ENCODE peak calls at places on chromosomes 5 and 9, in seven cellular contexts. N is mesendoderm, L is IMR-90, U is neuronal stem cell, P is H1, F is H9, H is trophoblast cell. T is an unnamed sample.

GRCh38 chr5:33319151-33319550 is 121.6 kb upstream of the TARS1 start:
- DNase-seq in N (no peak), L (no peak), U (no peak), P (no peak), F (no peak), H (no peak), T (no peak)

GRCh38 chr9:134559013-134559412 is 82.6 kb upstream of the COL5A1 start:
- DNase-seq in N (no peak), L (no peak), U (no peak), P (no peak), F (peak; percentile 14), H (no peak), T (no peak)

GRCh38 chr9:121267689-121268597 is at the start of gene GSN:
- DNase-seq in N (peak; percentile 89), L (peak; percentile 50), U (no peak), P (no peak), F (peak; percentile 85), H (peak; percentile 76), T (peak; percentile 80)

GRCh38 chr5:166722939-166723338 is 1568.5 kb upstream of the WWC1 start:
- DNase-seq in N (peak; percentile 62), L (no peak), U (no peak), P (no peak), F (no peak), H (peak; percentile 7), T (peak; percentile 48)

GRCh38 chr5:191036-191948 is at the start of gene LRRC14B:
- DNase-seq in N (no peak), L (no peak), U (no peak), P (no peak), F (no peak), H (peak; percentile 84), T (no peak)

GRCh38 chr5:1672396-1672795 is 127.2 kb downstream of the MRPL36 start:
- DNase-seq in N (peak; percentile 59), L (no peak), U (no peak), P (no peak), F (peak; percentile 59), H (no peak), T (no peak)

GRCh38 chr9:124553738-124554137 is 46.5 kb upstream of the NR5A1 start:
- DNase-seq in N (no peak), L (peak; percentile 94), U (no peak), P (no peak), F (no peak), H (peak; percentile 73), T (peak; percentile 49)

GRCh38 chr9:83388346-83388745 is 149.9 kb downstream of the FRMD3 start:
- DNase-seq in N (no peak), L (no peak), U (no peak), P (no peak), F (no peak), H (no peak), T (no peak)

GRCh38 chr9:94625835-94626234 is 13.5 kb downstream of the FBP1 start:
- DNase-seq in N (no peak), L (no peak), U (no peak), P (no peak), F (peak; percentile 54), H (no peak), T (no peak)

GRCh38 chr9:129640871-129641750 is 840 bp downstream of the ASB6 start:
- DNase-seq in N (no peak), L (no peak), U (no peak), P (no peak), F (no peak), H (no peak), T (peak; percentile 17)

GRCh38 chr5:170633235-170634041 is 129.6 kb downstream of the KCNIP1 start:
- DNase-seq in N (peak; percentile 82), L (peak; percentile 65), U (peak; percentile 79), P (no peak), F (peak; percentile 78), H (peak; percentile 45), T (peak; percentile 90)

GRCh38 chr5:120241400-120241799 is 222.7 kb upstream of the PRR16 start:
- DNase-seq in N (no peak), L (no peak), U (no peak), P (no peak), F (no peak), H (no peak), T (no peak)

GRCh38 chr5:77356740-77357139 is 135.4 kb downstream of the WDR41 start:
- DNase-seq in N (peak; percentile 45), L (peak; percentile 65), U (no peak), P (no peak), F (no peak), H (peak; percentile 78), T (peak; percentile 15)

GRCh38 chr9:115237383-115238087 is 119.6 kb upstream of the TNC start:
- DNase-seq in N (no peak), L (no peak), U (no peak), P (no peak), F (no peak), H (no peak), T (peak; percentile 53)

GRCh38 chr5:29382735-29383280 is 1810.7 kb upstream of the CDH6 start:
- DNase-seq in N (no peak), L (no peak), U (no peak), P (no peak), F (no peak), H (no peak), T (no peak)

GRCh38 chr5:39021413-39021812 is 52.8 kb downstream of the RICTOR start:
- DNase-seq in N (peak; percentile 79), L (no peak), U (no peak), P (no peak), F (peak; percentile 46), H (no peak), T (no peak)

GRCh38 chr9:127360829-127361228 is 36.1 kb upstream of the SLC2A8 start:
- DNase-seq in N (peak; percentile 89), L (peak; percentile 20), U (no peak), P (peak; percentile 34), F (peak; percentile 74), H (peak; percentile 34), T (peak; percentile 26)

GRCh38 chr5:6365977-6366590 is 12.3 kb downstream of the MED10 start:
- DNase-seq in N (no peak), L (no peak), U (no peak), P (no peak), F (peak; percentile 19), H (no peak), T (no peak)

GRCh38 chr9:95089916-95090791 is 227.4 kb downstream of the FANCC start:
- DNase-seq in N (no peak), L (no peak), U (no peak), P (no peak), F (no peak), H (peak; percentile 38), T (no peak)

GRCh38 chr9:70011366-70011765 is 32.3 kb upstream of the MAMDC2 start:
- DNase-seq in N (no peak), L (peak; percentile 37), U (no peak), P (no peak), F (no peak), H (peak; percentile 13), T (peak; percentile 12)

GRCh38 chr9:120733190-120733589 is 18.9 kb upstream of the MEGF9 start:
- DNase-seq in N (no peak), L (peak; percentile 80), U (no peak), P (no peak), F (no peak), H (no peak), T (peak; percentile 87)

GRCh38 chr5:109959652-109960051 is 269.9 kb downstream of the MAN2A1 start:
- DNase-seq in N (no peak), L (no peak), U (no peak), P (no peak), F (no peak), H (no peak), T (no peak)

DNA sequence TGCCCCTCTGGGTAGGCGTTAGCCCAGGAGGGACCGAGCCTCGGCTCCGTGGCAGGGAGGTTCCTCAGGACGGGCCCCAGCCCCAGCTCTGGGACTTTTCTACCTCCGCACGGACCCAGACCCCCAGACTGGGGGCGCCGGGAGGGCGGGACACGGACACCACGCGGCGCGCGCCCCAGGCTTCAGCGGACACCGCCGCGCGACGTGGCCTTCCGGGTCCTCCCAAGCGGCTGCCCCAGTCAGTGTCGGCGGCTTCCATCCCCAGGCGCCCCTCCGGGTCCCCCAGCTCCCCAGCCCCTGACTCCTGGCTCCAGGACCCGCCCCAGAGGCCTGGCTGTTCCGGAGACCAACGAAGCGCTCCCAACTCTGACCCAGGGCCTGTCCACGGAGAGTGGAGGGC is 3.1 kb downstream of the LCNL1 start:
- DNase-seq in N (no peak), L (no peak), U (no peak), P (no peak), F (no peak), H (no peak), T (no peak)
- H3K27ac ChIP-seq in N (no peak overlapping the region), L (no peak overlapping the region), U (no peak overlapping the region), P (no peak overlapping the region), F (no peak overlapping the region), H (no peak overlapping the region), T (no peak overlapping the region)

GRCh38 chr5:55409775-55410174 is 102.0 kb downstream of the MTREX start:
- DNase-seq in N (no peak), L (no peak), U (no peak), P (no peak), F (no peak), H (no peak), T (no peak)
- H2BK5ac ChIP-seq in N (no peak overlapping the region), L (no peak overlapping the region), U (no peak overlapping the region), P (no peak overlapping the region), F (no peak overlapping the region), H (no peak overlapping the region), T (no peak overlapping the region)

DNA sequence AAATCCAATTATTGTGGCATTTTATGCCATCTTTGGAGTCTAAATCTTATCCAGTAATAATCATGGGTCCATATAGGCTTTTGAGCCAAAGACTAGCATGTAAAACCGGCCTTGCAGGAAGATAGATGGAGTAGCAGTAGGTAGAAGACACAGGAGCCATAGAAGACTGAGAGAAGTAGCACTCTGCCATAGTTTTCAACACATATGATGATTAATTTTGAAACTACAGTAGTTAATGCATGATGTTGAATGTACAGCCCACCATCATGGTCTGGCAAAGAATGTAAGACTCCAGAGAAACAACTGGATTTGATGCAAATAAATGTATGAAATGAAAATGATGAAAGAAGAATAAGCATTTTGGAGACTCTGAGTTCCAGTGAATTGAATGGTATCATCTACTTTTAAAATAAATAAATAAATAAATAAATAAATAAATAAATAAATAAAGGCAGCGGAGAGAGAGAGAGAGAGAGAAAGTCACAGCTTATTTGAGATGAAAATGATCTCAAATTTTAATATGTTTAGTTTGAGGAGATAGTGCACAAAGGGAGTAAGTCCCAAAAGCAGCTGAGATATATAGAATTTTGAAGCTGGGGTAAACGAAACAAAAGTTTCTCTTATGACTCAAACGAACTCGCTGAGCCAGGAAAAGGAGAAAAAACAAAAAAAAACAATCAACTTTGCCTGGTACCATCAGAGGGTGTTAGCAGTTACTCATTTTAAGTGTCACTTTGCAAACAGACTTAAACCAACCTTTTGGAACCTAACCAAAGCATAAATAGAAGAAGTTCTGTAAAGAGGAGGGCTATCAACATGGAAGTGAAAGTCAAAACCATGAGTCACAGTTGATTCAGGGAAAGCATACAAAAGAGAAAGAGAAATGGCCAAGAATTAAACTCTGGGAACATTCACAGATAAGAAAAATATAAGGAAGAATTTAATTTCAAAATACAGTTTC is 388.7 kb downstream of the CETN3 start:
- DNase-seq in N (peak; percentile 27), L (peak; percentile 58), U (no peak), P (no peak), F (no peak), H (peak; percentile 28), T (peak; percentile 88)
- H3K27ac ChIP-seq in N (no peak overlapping the region), L (no peak overlapping the region), U (no peak overlapping the region), P (no peak overlapping the region), F (no peak overlapping the region), H (no peak overlapping the region), T (peak overlapping the region; percentile 85)

DNA sequence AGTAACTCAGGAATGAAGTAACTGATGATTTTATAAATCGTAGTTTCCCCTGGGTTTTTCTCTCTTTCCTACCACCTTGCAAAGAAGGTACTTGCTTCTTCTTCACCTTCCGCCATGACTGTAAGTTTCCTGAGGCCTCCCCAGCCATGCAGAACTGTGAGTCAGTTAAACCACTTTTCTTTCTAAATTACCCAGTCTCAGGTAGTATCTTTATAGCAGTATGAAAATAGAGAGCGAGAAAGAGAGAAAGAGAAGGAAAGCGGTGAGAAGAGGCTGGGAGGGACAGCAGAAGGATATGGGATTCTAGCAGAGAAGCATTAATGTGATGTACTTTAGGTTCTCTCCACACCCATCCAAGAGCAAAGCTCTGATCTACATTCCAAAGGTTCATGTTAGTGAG is 185.1 kb upstream of the PTGER4 start:
- DNase-seq in N (no peak), L (no peak), U (no peak), P (no peak), F (no peak), H (no peak), T (no peak)
- H2BK5ac ChIP-seq in N (no peak overlapping the region), L (no peak overlapping the region), U (no peak overlapping the region), P (no peak overlapping the region), F (no peak overlapping the region), H (no peak overlapping the region), T (no peak overlapping the region)